ENCODE peak calls at places on chromosome 1, in eight cellular contexts. X is omental fat pad, U is RWPE1, C is suprapubic skin, Q is GM06990, L is D721Med, M is HFFc6, K is breast epithelium. V is an unnamed sample.

GRCh38 chr1:157136133-157136532 is 2.1 kb downstream of the ETV3 start:
- DNase-seq in L (no peak), Q (no peak), M (no peak), X (no peak), C (no peak), U (peak), K (no peak), V (no peak)

GRCh38 chr1:158163000-158163947 is 17.4 kb upstream of the CD1D start:
- DNase-seq in M (no peak), X (no peak), C (no peak), L (no peak), U (no peak), K (no peak), Q (no peak), V (no peak)

GRCh38 chr1:110309768-110310167 is 29.4 kb upstream of the RBM15 start:
- DNase-seq in X (no peak), C (no peak), L (no peak), U (no peak), K (no peak), Q (no peak), M (peak), V (no peak)

GRCh38 chr1:226417830-226418546 is 10.1 kb upstream of the PARP1 start:
- DNase-seq in C (no peak), M (no peak), L (no peak), X (no peak), Q (no peak), U (no peak), K (no peak), V (no peak)

GRCh38 chr1:19350566-19350965 is 38.4 kb downstream of the SLC66A1 start:
- DNase-seq in Q (no peak), U (no peak), K (no peak), M (no peak), L (no peak), X (no peak), C (no peak), V (no peak)

GRCh38 chr1:172727956-172728603 is 69.2 kb downstream of the FASLG start:
- DNase-seq in M (peak), X (no peak), U (no peak), L (no peak), C (no peak), K (no peak), Q (no peak), V (no peak)

GRCh38 chr1:15994590-15995351 is 9.3 kb upstream of the SRARP start:
- DNase-seq in X (no peak), L (no peak), K (no peak), M (peak), C (peak), Q (no peak), U (peak), V (no peak)

GRCh38 chr1:6148497-6149241 is 31.5 kb downstream of the CHD5 start:
- DNase-seq in U (peak), Q (peak), C (no peak), M (no peak), K (no peak), X (peak), L (no peak), V (no peak)

GRCh38 chr1:156075775-156076204 is 6.5 kb downstream of the MEX3A start:
- DNase-seq in K (no peak), C (no peak), U (no peak), M (no peak), L (no peak), X (no peak), Q (no peak), V (no peak)

GRCh38 chr1:156074661-156075060 is 7.6 kb downstream of the MEX3A start:
- DNase-seq in K (no peak), Q (no peak), X (no peak), M (no peak), C (no peak), U (no peak), L (no peak), V (no peak)

GRCh38 chr1:156073740-156074139 is 8.5 kb downstream of the MEX3A start:
- DNase-seq in Q (no peak), L (peak), M (no peak), C (no peak), U (no peak), X (no peak), K (no peak), V (no peak)

GRCh38 chr1:156076609-156077429 is 5.4 kb downstream of the MEX3A start:
- DNase-seq in L (no peak), K (no peak), Q (peak), U (no peak), C (no peak), X (no peak), M (no peak), V (no peak)

DNA sequence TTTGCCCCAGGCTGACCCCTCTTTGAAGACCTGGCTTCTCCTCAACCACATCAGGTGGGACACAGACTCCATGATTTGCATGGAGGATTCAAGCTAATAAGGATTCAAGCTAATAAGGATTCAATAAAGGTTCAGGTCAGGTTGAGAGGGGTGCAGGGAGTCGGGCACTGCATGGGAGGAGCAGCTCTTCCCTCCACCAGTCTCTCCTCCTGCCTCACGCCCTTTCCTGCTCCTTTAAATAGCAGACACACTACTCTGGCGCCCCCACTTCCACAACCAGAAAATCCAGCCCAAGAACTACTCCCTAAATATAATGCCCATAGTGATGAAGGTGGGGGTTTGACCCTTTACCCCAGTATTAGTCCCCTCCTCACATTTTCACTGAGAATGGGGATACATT is 7.1 kb downstream of the MEX3A start:
- DNase-seq in Q (no peak), C (no peak), M (no peak), L (no peak), K (no peak), U (no peak), X (no peak), V (no peak)
- TF ChIP-seq CTCF in Q (no peak), C (no peak), M (no peak), L (peak), K (no peak), U (no peak), X (no peak), V (no peak)

DNA sequence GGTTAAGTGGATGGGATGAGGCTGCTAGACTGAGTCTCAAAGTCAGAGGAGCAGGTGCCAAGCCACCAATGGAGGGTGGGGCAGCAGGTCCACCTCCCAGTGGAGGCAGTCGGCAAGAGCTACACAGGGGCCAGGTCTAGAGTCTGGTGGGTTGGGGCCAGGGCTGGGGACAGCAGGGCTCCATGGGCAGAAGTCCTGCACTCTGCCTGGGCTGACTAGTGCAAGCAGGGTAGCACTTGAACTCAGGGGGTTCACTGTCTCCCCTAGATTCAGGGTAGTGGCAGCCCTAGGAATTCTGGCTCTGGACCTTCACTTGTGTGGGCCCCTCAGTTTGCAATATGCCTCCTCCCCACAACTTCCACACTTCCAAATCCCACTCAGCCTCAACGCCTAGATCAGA is 66.2 kb downstream of the SYT6 start:
- DNase-seq in Q (no peak), C (no peak), L (no peak), X (no peak), M (no peak), K (no peak), U (no peak), V (no peak)
- TF ChIP-seq CTCF in Q (no peak), C (no peak), L (no peak), X (no peak), M (no peak), K (no peak), U (no peak), V (no peak)

DNA sequence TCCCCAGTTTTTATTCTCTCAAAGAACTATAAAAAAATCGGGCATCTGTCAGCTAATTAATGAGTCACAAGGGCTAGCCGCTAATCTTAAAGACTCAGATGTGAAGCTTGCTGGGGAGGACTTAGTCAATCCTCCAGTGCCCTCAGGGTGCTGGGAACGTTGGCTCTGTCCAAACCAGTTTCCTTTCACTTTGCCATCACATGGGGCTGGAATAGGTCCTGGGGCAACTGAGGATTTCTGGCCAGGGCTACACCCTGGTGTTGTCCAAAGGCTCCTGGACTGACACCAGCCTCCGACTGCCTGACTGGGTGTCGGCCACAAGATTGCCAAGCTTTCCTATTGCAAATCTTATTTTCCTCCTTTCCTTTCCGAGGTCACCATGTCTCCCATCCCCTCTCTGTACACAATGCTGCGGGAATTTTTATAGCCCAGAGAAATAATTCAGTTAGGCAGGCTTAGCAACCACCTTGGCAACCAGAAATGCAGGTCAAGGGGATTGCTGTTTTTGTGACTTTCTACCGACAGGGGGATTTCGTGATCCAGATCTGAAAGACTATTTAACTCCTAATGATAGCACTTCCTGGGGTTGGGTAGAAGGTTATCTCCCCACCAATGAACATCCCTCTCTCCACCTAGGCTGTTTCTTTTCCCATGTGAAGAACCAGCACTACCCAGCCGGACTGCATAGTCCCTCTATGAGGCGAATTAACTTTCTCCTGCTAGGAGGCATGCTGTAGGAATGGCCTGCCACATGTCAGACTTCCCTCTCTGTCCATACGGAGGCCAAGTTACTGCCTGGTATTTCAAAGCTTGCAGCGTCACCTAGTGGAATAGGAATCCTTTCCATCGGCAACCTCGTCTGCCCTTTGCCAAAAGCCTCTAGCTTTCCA is 29.9 kb upstream of the CTBS start:
- DNase-seq in C (peak), Q (no peak), K (peak), U (peak), M (peak), L (no peak), X (no peak), V (peak)
- TF ChIP-seq CTCF in C (peak), Q (no peak), K (no peak), U (peak), M (peak), L (peak), X (no peak), V (peak)

GRCh38 chr1:175864183-175864582 is 120.8 kb upstream of the TNR start:
- DNase-seq in C (no peak), L (no peak), M (no peak), X (no peak), U (no peak), Q (no peak), K (no peak), V (no peak)

GRCh38 chr1:175864625-175865024 is 121.2 kb upstream of the TNR start:
- DNase-seq in M (no peak), K (no peak), Q (no peak), C (no peak), L (no peak), X (no peak), U (no peak), V (no peak)

GRCh38 chr1:175866776-175867175 is 123.4 kb upstream of the TNR start:
- DNase-seq in U (no peak), Q (no peak), L (no peak), K (no peak), X (no peak), C (no peak), M (no peak), V (no peak)

GRCh38 chr1:175863291-175864050 is 120.1 kb upstream of the TNR start:
- DNase-seq in C (no peak), X (no peak), L (no peak), Q (no peak), M (no peak), U (no peak), K (no peak), V (no peak)

DNA sequence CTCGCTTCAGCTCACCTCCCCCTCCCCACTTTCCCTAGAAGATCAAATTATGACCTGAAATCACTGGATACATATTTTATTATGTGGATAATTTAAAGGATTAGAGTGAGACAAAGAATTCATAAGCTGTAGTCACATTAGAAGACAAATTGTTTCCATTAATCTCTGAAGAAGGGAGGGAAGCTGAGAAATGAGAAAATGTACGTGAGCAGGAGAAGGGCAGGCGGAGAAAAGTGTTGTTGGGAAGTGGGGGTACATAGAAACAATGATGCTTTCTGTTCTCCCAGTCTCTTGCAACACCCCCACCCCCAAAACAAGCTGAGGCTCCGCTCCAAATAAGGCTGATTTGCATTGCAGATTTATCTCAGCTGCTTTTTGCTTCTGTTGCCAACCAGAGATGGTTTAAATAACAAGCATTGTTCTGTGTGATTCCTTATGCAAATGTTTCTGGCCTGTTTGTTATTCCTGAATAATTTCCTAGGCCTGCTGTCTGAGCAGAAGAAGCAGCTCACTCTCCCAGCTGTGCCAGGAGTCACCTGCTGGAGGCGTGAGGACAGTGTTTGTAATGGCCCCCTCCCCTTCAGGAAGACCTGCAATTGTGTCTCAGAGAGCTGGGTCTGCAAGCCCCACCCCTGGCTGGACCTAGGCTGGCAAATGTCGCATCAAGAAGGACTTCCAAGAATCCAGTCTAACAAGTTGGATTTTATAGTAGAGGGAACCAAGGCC is 121.8 kb upstream of the TNR start:
- DNase-seq in Q (no peak), K (no peak), U (no peak), L (no peak), M (no peak), X (no peak), C (no peak), V (no peak)
- TF ChIP-seq CTCF in Q (no peak), K (no peak), U (no peak), L (no peak), M (no peak), X (no peak), C (no peak), V (no peak)

DNA sequence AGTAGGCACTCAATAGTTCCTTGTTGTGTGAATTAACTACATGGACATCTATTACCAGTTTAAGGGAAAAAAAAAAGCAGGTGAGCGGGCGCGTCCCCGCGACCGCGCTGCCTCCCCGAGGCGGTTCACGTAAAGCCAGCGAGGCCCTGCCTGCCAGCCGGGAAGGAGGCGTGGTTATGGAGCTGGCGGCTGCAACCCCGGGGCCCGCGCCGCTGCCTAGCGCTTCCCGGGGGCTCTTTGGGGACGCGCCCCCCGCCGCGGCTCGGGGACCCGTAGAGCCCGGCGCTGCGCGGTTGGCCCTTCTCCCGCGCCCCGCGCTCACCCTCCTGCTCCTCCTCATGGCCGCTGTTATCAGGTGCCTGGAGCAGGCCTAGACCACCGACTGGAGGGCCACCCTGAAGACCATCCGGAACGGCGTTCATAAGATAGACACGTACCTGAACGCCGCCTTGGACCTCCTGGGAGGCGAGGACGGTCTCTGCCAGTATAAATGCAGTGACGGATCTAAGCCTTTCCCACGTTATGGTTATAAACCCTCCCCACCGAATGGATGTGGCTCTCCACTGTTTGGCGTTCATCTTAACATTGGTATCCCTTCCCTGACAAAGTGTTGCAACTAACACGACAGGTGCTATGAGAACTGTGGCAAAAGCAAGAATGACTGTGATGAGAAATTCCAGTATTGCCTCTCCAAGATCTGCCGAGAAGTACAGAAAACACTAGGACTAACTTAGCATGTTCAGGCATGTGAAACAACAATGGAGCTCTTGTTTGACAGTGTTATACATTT is 2.6 kb upstream of the CC2D1B start:
- DNase-seq in C (no peak), K (no peak), L (no peak), M (no peak), Q (peak), U (peak), X (no peak), V (no peak)
- TF ChIP-seq CTCF in C (no peak), K (no peak), L (no peak), M (peak), Q (peak), U (peak), X (no peak), V (no peak)

DNA sequence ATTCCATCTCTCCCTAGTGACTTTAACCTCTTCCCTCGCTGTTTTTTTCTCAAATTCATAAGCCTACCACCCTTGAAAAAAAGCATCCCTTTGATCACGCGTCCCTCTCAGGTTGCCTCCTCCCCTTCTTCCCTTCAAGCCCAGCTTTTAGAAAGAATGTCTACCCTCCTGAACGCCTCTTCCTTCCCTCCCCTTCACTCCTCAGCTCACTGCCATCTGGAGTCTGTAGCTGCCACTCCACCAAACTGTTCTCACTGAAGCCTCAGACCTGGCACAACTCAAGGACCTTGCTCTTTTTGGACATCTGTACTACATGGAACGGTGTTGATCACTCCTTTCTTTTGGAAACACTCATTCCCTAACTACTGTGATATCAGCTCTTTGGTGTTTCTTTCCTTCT is 80.6 kb downstream of the SLC25A24 start:
- DNase-seq in M (no peak), C (no peak), K (no peak), U (no peak), Q (no peak), L (no peak), X (no peak), V (no peak)
- TF ChIP-seq CTCF in M (no peak), C (no peak), K (no peak), U (no peak), Q (no peak), L (no peak), X (no peak), V (no peak)